ENCODE peak calls at places on chromosomes 7 and 10, in eight cellular contexts. S, T, W, C, H, B, G and U are unnamed samples.

GRCh38 chr7:2017914-2018785 is 214.6 kb downstream of the MAD1L1 start:
- DNase-seq in G (no peak), B (no peak), S (no peak), W (peak), H (no peak), C (no peak), T (no peak), U (no peak)

GRCh38 chr7:22762866-22763265 is 35.9 kb downstream of the IL6 start:
- DNase-seq in S (no peak), H (no peak), B (no peak), T (no peak), C (no peak), G (no peak), W (no peak), U (no peak)

GRCh38 chr10:33337335-33337854 is 2.9 kb upstream of the NRP1 start:
- DNase-seq in B (no peak), W (no peak), C (no peak), S (no peak), T (no peak), H (peak), G (peak), U (no peak)

GRCh38 chr7:19920200-19920599 is 146.8 kb upstream of the TMEM196 start:
- DNase-seq in W (no peak), G (peak), T (no peak), H (peak), C (no peak), B (no peak), S (no peak), U (no peak)

GRCh38 chr10:17115683-17116082 is 13.9 kb downstream of the CUBN start:
- DNase-seq in W (no peak), G (peak), S (no peak), H (peak), C (no peak), T (no peak), B (peak), U (no peak)

GRCh38 chr10:75401569-75402485 is at the start of gene ZNF503:
- DNase-seq in S (peak), G (peak), T (peak), B (peak), W (peak), H (peak), C (peak), U (peak)

GRCh38 chr10:125002423-125003145 is 60.7 kb downstream of the ZRANB1 start:
- DNase-seq in S (no peak), B (no peak), H (no peak), G (no peak), T (no peak), C (no peak), W (peak), U (no peak)

GRCh38 chr10:78553792-78554191 is 515.0 kb upstream of the ZMIZ1 start:
- DNase-seq in H (no peak), W (no peak), T (no peak), S (no peak), B (no peak), C (no peak), G (no peak), U (no peak)

GRCh38 chr10:80324086-80324485 is 32.5 kb downstream of the DYDC1 start:
- DNase-seq in B (peak), G (no peak), H (peak), C (no peak), W (no peak), T (no peak), S (no peak), U (no peak)

GRCh38 chr10:66365686-66366085 is 560.1 kb upstream of the LRRTM3 start:
- DNase-seq in W (no peak), C (no peak), T (no peak), B (no peak), H (no peak), S (no peak), G (no peak), U (no peak)

GRCh38 chr7:20458483-20458882 is 127.8 kb downstream of the ITGB8 start:
- DNase-seq in T (no peak), C (no peak), G (no peak), H (no peak), S (no peak), B (peak), W (no peak), U (no peak)

GRCh38 chr7:109009636-109010035 is 440.0 kb downstream of the DNAJB9 start:
- DNase-seq in S (no peak), C (no peak), B (no peak), G (no peak), H (no peak), T (no peak), W (no peak), U (no peak)

GRCh38 chr7:4406288-4407058 is 275.6 kb upstream of the FOXK1 start:
- DNase-seq in G (no peak), S (no peak), T (no peak), H (no peak), C (no peak), W (no peak), B (peak), U (no peak)

GRCh38 chr7:115271332-115272235 is 349.7 kb downstream of the MDFIC start:
- DNase-seq in W (no peak), B (no peak), S (no peak), C (no peak), H (peak), T (no peak), G (peak), U (no peak)

GRCh38 chr7:135801045-135801693 is 52.6 kb upstream of the FAM180A start:
- DNase-seq in B (peak), H (peak), T (no peak), S (peak), C (peak), G (peak), W (no peak), U (peak)

GRCh38 chr7:151891182-151891581 is 14.3 kb upstream of the PRKAG2 start:
- DNase-seq in T (no peak), W (no peak), S (no peak), G (no peak), C (no peak), H (no peak), B (no peak), U (no peak)

GRCh38 chr7:114979388-114979787 is 57.5 kb downstream of the MDFIC start:
- DNase-seq in H (no peak), B (peak), T (no peak), C (no peak), G (no peak), S (no peak), W (no peak), U (no peak)

GRCh38 chr10:24811906-24812305 is 88.2 kb upstream of the ARHGAP21 start:
- DNase-seq in S (no peak), C (no peak), H (no peak), W (no peak), G (no peak), B (no peak), T (no peak), U (no peak)

GRCh38 chr7:20596653-20597052 is 18.8 kb upstream of the ABCB5 start:
- DNase-seq in C (no peak), W (no peak), H (peak), G (peak), S (no peak), B (peak), T (no peak), U (no peak)

GRCh38 chr7:25860206-25860881 is 291.7 kb upstream of the NFE2L3 start:
- DNase-seq in C (peak), G (no peak), T (no peak), S (no peak), H (peak), W (no peak), B (peak), U (no peak)

GRCh38 chr7:129855234-129855673 is 97.5 kb downstream of the UBE2H start:
- DNase-seq in T (no peak), S (no peak), B (peak), G (peak), W (no peak), C (no peak), H (no peak), U (no peak)

GRCh38 chr10:114404171-114405010 is at the start of gene AFAP1L2:
- DNase-seq in H (no peak), G (no peak), B (peak), W (no peak), S (no peak), T (no peak), C (no peak), U (no peak)

GRCh38 chr10:124998624-124999291 is 56.8 kb downstream of the ZRANB1 start:
- DNase-seq in G (no peak), W (peak), C (no peak), S (no peak), T (no peak), H (no peak), B (no peak), U (no peak)

GRCh38 chr10:9657530-9657929 is 1360.1 kb upstream of the CELF2 start:
- DNase-seq in T (no peak), S (no peak), W (no peak), G (no peak), H (no peak), B (no peak), C (no peak), U (no peak)

GRCh38 chr7:69184339-69184738 is 413.9 kb upstream of the AUTS2 start:
- DNase-seq in S (no peak), B (no peak), T (no peak), W (no peak), H (no peak), C (no peak), G (no peak), U (no peak)

GRCh38 chr7:91408388-91409154 is 144.3 kb downstream of the FZD1 start:
- DNase-seq in S (no peak), C (no peak), H (no peak), B (no peak), G (no peak), W (no peak), T (no peak), U (no peak)

GRCh38 chr7:38105874-38106483 is 72.1 kb upstream of the STARD3NL start:
- DNase-seq in T (no peak), H (peak), B (peak), C (peak), S (no peak), W (no peak), G (peak), U (peak)

GRCh38 chr7:97470726-97471125 is 261.2 kb upstream of the TAC1 start:
- DNase-seq in C (no peak), S (no peak), B (no peak), H (no peak), W (no peak), G (no peak), T (no peak), U (no peak)

GRCh38 chr10:63221950-63222349 is 88.8 kb downstream of the NRBF2 start:
- DNase-seq in G (no peak), S (no peak), W (no peak), B (no peak), T (no peak), C (no peak), H (no peak), U (no peak)

GRCh38 chr10:55449981-55450380 is 649.0 kb upstream of the PCDH15 start:
- DNase-seq in B (peak), S (no peak), G (no peak), C (no peak), H (no peak), T (no peak), W (no peak), U (peak)

GRCh38 chr10:73802276-73802991 is 9.0 kb downstream of the NDST2 start:
- DNase-seq in C (no peak), G (no peak), W (no peak), T (no peak), B (peak), S (no peak), H (no peak), U (no peak)

GRCh38 chr7:132150711-132151110 is 425.6 kb downstream of the PLXNA4 start:
- DNase-seq in G (no peak), W (no peak), T (no peak), H (no peak), B (no peak), C (no peak), S (no peak), U (no peak)

GRCh38 chr10:29926649-29927048 is 132.7 kb downstream of the JCAD start:
- DNase-seq in C (no peak), T (no peak), B (peak), W (no peak), H (peak), S (no peak), G (peak), U (no peak)